ENCODE peak calls at places on chromosomes 16 and 17, in ten cellular contexts. One of them, this sample, is unnamed.

GRCh38 chr17:83125515-83126274 is 46.3 kb downstream of the METRNL start:
- DNase-seq in H9: peak
- DNase-seq in A549: no peak
- DNase-seq in pancreas: peak
- DNase-seq in heart right ventricle: no peak
- DNase-seq in lung: no peak
- DNase-seq in NB4: peak
- DNase-seq in fibroblast of lung: no peak
- DNase-seq in nephron progenitor cell: no peak
- DNase-seq in AG10803: peak
- DNase-seq in this sample: no peak

GRCh38 chr17:75615301-75615700 is 17.9 kb upstream of the SMIM5 start:
- DNase-seq in H9: peak
- DNase-seq in A549: no peak
- DNase-seq in pancreas: no peak
- DNase-seq in heart right ventricle: no peak
- DNase-seq in lung: no peak
- DNase-seq in NB4: no peak
- DNase-seq in fibroblast of lung: no peak
- DNase-seq in nephron progenitor cell: no peak
- DNase-seq in AG10803: no peak
- DNase-seq in this sample: no peak

GRCh38 chr16:68374961-68375660 is 64.3 kb downstream of the PRMT7 start:
- DNase-seq in H9: no peak
- DNase-seq in A549: peak
- DNase-seq in pancreas: no peak
- DNase-seq in heart right ventricle: no peak
- DNase-seq in lung: no peak
- DNase-seq in NB4: no peak
- DNase-seq in fibroblast of lung: no peak
- DNase-seq in nephron progenitor cell: no peak
- DNase-seq in AG10803: no peak
- DNase-seq in this sample: no peak

GRCh38 chr16:84027607-84028006 is 15.0 kb downstream of the SLC38A8 start:
- DNase-seq in H9: no peak
- DNase-seq in A549: no peak
- DNase-seq in pancreas: no peak
- DNase-seq in heart right ventricle: no peak
- DNase-seq in lung: no peak
- DNase-seq in NB4: no peak
- DNase-seq in fibroblast of lung: no peak
- DNase-seq in nephron progenitor cell: no peak
- DNase-seq in AG10803: no peak
- DNase-seq in this sample: no peak

GRCh38 chr16:61829631-61830030 is 206.6 kb downstream of the CDH8 start:
- DNase-seq in H9: no peak
- DNase-seq in A549: no peak
- DNase-seq in pancreas: no peak
- DNase-seq in heart right ventricle: no peak
- DNase-seq in lung: no peak
- DNase-seq in NB4: no peak
- DNase-seq in fibroblast of lung: no peak
- DNase-seq in nephron progenitor cell: no peak
- DNase-seq in AG10803: peak
- DNase-seq in this sample: no peak

GRCh38 chr17:82297804-82298537 is 19.4 kb downstream of the CD7 start:
- DNase-seq in H9: no peak
- DNase-seq in A549: peak
- DNase-seq in pancreas: peak
- DNase-seq in heart right ventricle: peak
- DNase-seq in lung: peak
- DNase-seq in NB4: peak
- DNase-seq in fibroblast of lung: peak
- DNase-seq in nephron progenitor cell: no peak
- DNase-seq in AG10803: peak
- DNase-seq in this sample: peak

GRCh38 chr17:63475491-63476412 is 1.1 kb upstream of the ACE start:
- DNase-seq in H9: no peak
- DNase-seq in A549: no peak
- DNase-seq in pancreas: no peak
- DNase-seq in heart right ventricle: no peak
- DNase-seq in lung: no peak
- DNase-seq in NB4: no peak
- DNase-seq in fibroblast of lung: no peak
- DNase-seq in nephron progenitor cell: no peak
- DNase-seq in AG10803: no peak
- DNase-seq in this sample: no peak

GRCh38 chr16:69494993-69495392 is 70.6 kb downstream of the CYB5B start:
- DNase-seq in H9: peak
- DNase-seq in A549: peak
- DNase-seq in pancreas: no peak
- DNase-seq in heart right ventricle: no peak
- DNase-seq in lung: peak
- DNase-seq in NB4: peak
- DNase-seq in fibroblast of lung: peak
- DNase-seq in nephron progenitor cell: no peak
- DNase-seq in AG10803: no peak
- DNase-seq in this sample: no peak

GRCh38 chr17:66625321-66625767 is 209.6 kb upstream of the CACNG5 start:
- DNase-seq in H9: no peak
- DNase-seq in A549: peak
- DNase-seq in pancreas: no peak
- DNase-seq in heart right ventricle: no peak
- DNase-seq in lung: no peak
- DNase-seq in NB4: peak
- DNase-seq in fibroblast of lung: peak
- DNase-seq in nephron progenitor cell: no peak
- DNase-seq in AG10803: peak
- DNase-seq in this sample: no peak

GRCh38 chr16:27687605-27688004 is 137.7 kb downstream of the KATNIP start:
- DNase-seq in H9: no peak
- DNase-seq in A549: no peak
- DNase-seq in pancreas: no peak
- DNase-seq in heart right ventricle: no peak
- DNase-seq in lung: no peak
- DNase-seq in NB4: no peak
- DNase-seq in fibroblast of lung: no peak
- DNase-seq in nephron progenitor cell: no peak
- DNase-seq in AG10803: no peak
- DNase-seq in this sample: no peak

GRCh38 chr16:83954577-83955016 is 1.6 kb downstream of the OSGIN1 start:
- DNase-seq in H9: peak
- DNase-seq in A549: peak
- DNase-seq in pancreas: no peak
- DNase-seq in heart right ventricle: peak
- DNase-seq in lung: peak
- DNase-seq in NB4: peak
- DNase-seq in fibroblast of lung: peak
- DNase-seq in nephron progenitor cell: no peak
- DNase-seq in AG10803: peak
- DNase-seq in this sample: no peak

GRCh38 chr16:78455861-78456260 is 356.4 kb downstream of the WWOX start:
- DNase-seq in H9: no peak
- DNase-seq in A549: no peak
- DNase-seq in pancreas: no peak
- DNase-seq in heart right ventricle: no peak
- DNase-seq in lung: no peak
- DNase-seq in NB4: no peak
- DNase-seq in fibroblast of lung: no peak
- DNase-seq in nephron progenitor cell: no peak
- DNase-seq in AG10803: no peak
- DNase-seq in this sample: no peak
- TF ChIP-seq CTCF in H9: no peak
- TF ChIP-seq CTCF in A549: no peak
- TF ChIP-seq CTCF in pancreas: no peak
- TF ChIP-seq CTCF in heart right ventricle: no peak
- TF ChIP-seq CTCF in lung: no peak
- TF ChIP-seq CTCF in NB4: no peak
- TF ChIP-seq CTCF in fibroblast of lung: no peak
- TF ChIP-seq CTCF in nephron progenitor cell: no peak
- TF ChIP-seq CTCF in AG10803: no peak
- TF ChIP-seq CTCF in this sample: no peak

DNA sequence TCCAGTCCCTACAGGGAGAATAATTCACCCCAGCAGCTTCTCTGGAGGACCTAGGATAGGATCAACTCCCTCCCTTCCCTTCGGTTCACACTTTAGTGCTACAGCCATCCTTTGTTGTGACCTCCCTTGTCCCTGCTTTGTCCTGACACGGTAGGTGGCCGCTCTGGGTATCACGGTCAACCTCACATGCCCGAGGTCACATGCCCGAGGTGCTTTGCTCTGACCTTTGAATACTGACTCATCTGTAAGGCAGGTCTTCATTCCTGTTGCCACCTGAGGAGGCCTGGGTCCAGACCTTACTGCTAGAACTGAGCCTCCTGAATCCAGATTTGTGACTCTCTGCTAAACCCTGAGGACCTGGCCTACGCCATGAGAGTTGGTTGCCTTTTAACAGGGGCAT is 19.7 kb downstream of the ALKBH5 start:
- DNase-seq in H9: peak
- DNase-seq in A549: no peak
- DNase-seq in pancreas: no peak
- DNase-seq in heart right ventricle: no peak
- DNase-seq in lung: no peak
- DNase-seq in NB4: no peak
- DNase-seq in fibroblast of lung: no peak
- DNase-seq in nephron progenitor cell: no peak
- DNase-seq in AG10803: no peak
- DNase-seq in this sample: no peak
- TF ChIP-seq CTCF in H9: no peak
- TF ChIP-seq CTCF in A549: no peak
- TF ChIP-seq CTCF in pancreas: no peak
- TF ChIP-seq CTCF in heart right ventricle: no peak
- TF ChIP-seq CTCF in lung: no peak
- TF ChIP-seq CTCF in NB4: no peak
- TF ChIP-seq CTCF in fibroblast of lung: no peak
- TF ChIP-seq CTCF in nephron progenitor cell: no peak
- TF ChIP-seq CTCF in AG10803: no peak
- TF ChIP-seq CTCF in this sample: no peak

GRCh38 chr16:51971184-51971583 is 575.8 kb downstream of the TOX3 start:
- DNase-seq in H9: peak
- DNase-seq in A549: peak
- DNase-seq in pancreas: no peak
- DNase-seq in heart right ventricle: no peak
- DNase-seq in lung: no peak
- DNase-seq in NB4: peak
- DNase-seq in fibroblast of lung: peak
- DNase-seq in nephron progenitor cell: peak
- DNase-seq in AG10803: peak
- DNase-seq in this sample: no peak
- TF ChIP-seq CTCF in H9: peak
- TF ChIP-seq CTCF in A549: no peak
- TF ChIP-seq CTCF in pancreas: no peak
- TF ChIP-seq CTCF in heart right ventricle: no peak
- TF ChIP-seq CTCF in lung: no peak
- TF ChIP-seq CTCF in NB4: peak
- TF ChIP-seq CTCF in fibroblast of lung: peak
- TF ChIP-seq CTCF in nephron progenitor cell: peak
- TF ChIP-seq CTCF in AG10803: peak
- TF ChIP-seq CTCF in this sample: no peak

GRCh38 chr17:10357768-10358167 is 15.0 kb downstream of the MYH13 start:
- DNase-seq in H9: peak
- DNase-seq in A549: peak
- DNase-seq in pancreas: no peak
- DNase-seq in heart right ventricle: no peak
- DNase-seq in lung: no peak
- DNase-seq in NB4: peak
- DNase-seq in fibroblast of lung: no peak
- DNase-seq in nephron progenitor cell: peak
- DNase-seq in AG10803: no peak
- DNase-seq in this sample: no peak
- TF ChIP-seq CTCF in H9: peak
- TF ChIP-seq CTCF in A549: peak
- TF ChIP-seq CTCF in pancreas: peak
- TF ChIP-seq CTCF in heart right ventricle: peak
- TF ChIP-seq CTCF in lung: peak
- TF ChIP-seq CTCF in NB4: peak
- TF ChIP-seq CTCF in fibroblast of lung: no peak
- TF ChIP-seq CTCF in nephron progenitor cell: peak
- TF ChIP-seq CTCF in AG10803: peak
- TF ChIP-seq CTCF in this sample: peak

GRCh38 chr17:36885161-36885735 is 52.0 kb upstream of the LHX1 start:
- DNase-seq in H9: no peak
- DNase-seq in A549: no peak
- DNase-seq in pancreas: no peak
- DNase-seq in heart right ventricle: no peak
- DNase-seq in lung: no peak
- DNase-seq in NB4: no peak
- DNase-seq in fibroblast of lung: no peak
- DNase-seq in nephron progenitor cell: no peak
- DNase-seq in AG10803: no peak
- DNase-seq in this sample: no peak
- TF ChIP-seq CTCF in H9: no peak
- TF ChIP-seq CTCF in A549: no peak
- TF ChIP-seq CTCF in pancreas: no peak
- TF ChIP-seq CTCF in heart right ventricle: no peak
- TF ChIP-seq CTCF in lung: no peak
- TF ChIP-seq CTCF in NB4: no peak
- TF ChIP-seq CTCF in fibroblast of lung: no peak
- TF ChIP-seq CTCF in nephron progenitor cell: no peak
- TF ChIP-seq CTCF in AG10803: no peak
- TF ChIP-seq CTCF in this sample: no peak